ENCODE peak calls at places on chromosome 22, in six cellular contexts. G, D, U, Y, V and X are unnamed samples.

GRCh38 chr22:22803285-22803853 is 84.2 kb upstream of the IGLL5 start:
- DNase-seq in V (no peak), Y (no peak), D (no peak), G (no peak), U (no peak), X (no peak)

GRCh38 chr22:35230839-35231584 is 26.3 kb upstream of the HMGXB4 start:
- DNase-seq in V (no peak), D (no peak), Y (peak), U (peak), G (no peak), X (no peak)

GRCh38 chr22:17785185-17786184 is 11.2 kb upstream of the BID start:
- DNase-seq in V (no peak), U (peak), Y (peak), D (peak), G (peak), X (no peak)

GRCh38 chr22:32066820-32067219 is 23.8 kb downstream of the SLC5A1 start:
- DNase-seq in G (no peak), V (no peak), U (peak), Y (no peak), D (no peak), X (no peak)

GRCh38 chr22:17774206-17774927 is at the start of gene BID:
- DNase-seq in Y (peak), G (no peak), U (peak), V (no peak), D (peak), X (no peak)

GRCh38 chr22:43088616-43088978 is 594 bp downstream of the TTLL1 start:
- DNase-seq in G (no peak), V (no peak), U (no peak), Y (no peak), D (no peak), X (no peak)

GRCh38 chr22:24060375-24060788 is 49.3 kb downstream of the CABIN1 start:
- DNase-seq in G (no peak), D (no peak), V (peak), Y (no peak), U (no peak), X (peak)

GRCh38 chr22:43951966-43952365 is 3.3 kb upstream of the SAMM50 start:
- DNase-seq in V (no peak), Y (no peak), G (no peak), U (peak), D (no peak), X (no peak)

GRCh38 chr22:44627521-44628139 is 74.4 kb upstream of the PRR5 start:
- DNase-seq in G (no peak), U (peak), D (no peak), Y (no peak), V (no peak), X (no peak)

GRCh38 chr22:47929073-47929472 is 1166.6 kb downstream of the TBC1D22A start:
- DNase-seq in U (no peak), D (no peak), G (no peak), Y (no peak), V (no peak), X (no peak)

GRCh38 chr22:42127606-42128005 is 3.0 kb downstream of the CYP2D6 start:
- DNase-seq in G (no peak), Y (no peak), V (no peak), D (no peak), U (no peak), X (no peak)

GRCh38 chr22:26320469-26320868 is 108.6 kb upstream of the ASPHD2 start:
- DNase-seq in D (no peak), Y (no peak), G (no peak), V (no peak), U (no peak), X (no peak)

GRCh38 chr22:30697975-30698374 is 3.3 kb downstream of the OSBP2 start:
- DNase-seq in G (no peak), Y (no peak), V (no peak), U (no peak), D (no peak), X (no peak)

GRCh38 chr22:32317524-32317923 is 40.1 kb upstream of the RFPL3 start:
- DNase-seq in V (no peak), D (no peak), G (no peak), Y (no peak), U (peak), X (no peak)

GRCh38 chr22:34301569-34301968 is 381.3 kb upstream of the LARGE1 start:
- DNase-seq in G (no peak), U (no peak), V (no peak), D (no peak), Y (no peak), X (no peak)

GRCh38 chr22:42257386-42257785 is 13.1 kb downstream of the TCF20 start:
- DNase-seq in U (no peak), G (no peak), V (no peak), D (no peak), Y (no peak), X (peak)

GRCh38 chr22:24005201-24005600 is at the start of gene GSTT4:
- DNase-seq in Y (no peak), U (no peak), V (no peak), G (no peak), D (no peak), X (no peak)

GRCh38 chr22:46081036-46081830 is 69.1 kb upstream of the PPARA start:
- DNase-seq in U (no peak), Y (no peak), G (no peak), V (no peak), D (peak), X (no peak)
- H3K4me3 ChIP-seq in U (no peak), Y (no peak), G (peak), V (peak), D (no peak), X (peak)

DNA sequence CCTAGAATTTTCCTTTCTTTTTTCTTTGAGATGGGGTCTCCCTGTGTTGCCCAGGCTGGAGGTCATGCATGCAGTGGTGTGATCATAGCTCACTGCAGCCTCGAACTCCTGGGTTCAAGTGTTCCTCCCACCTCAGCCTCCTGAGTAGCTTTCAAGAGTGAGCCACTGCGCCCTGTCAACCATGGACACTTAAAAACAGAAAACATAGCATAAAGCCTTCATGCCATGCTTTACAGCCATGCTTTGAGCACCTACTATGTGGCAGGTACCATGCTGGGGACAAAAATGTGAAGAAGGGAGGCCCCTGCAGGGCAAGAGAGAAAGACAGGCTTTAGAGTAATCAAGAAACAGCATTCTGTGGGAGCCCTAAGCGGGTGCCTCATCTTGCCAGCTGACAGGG is 13.7 kb upstream of the GNB1L start:
- DNase-seq in Y (no peak), G (no peak), D (no peak), U (peak), V (no peak), X (no peak)
- TF ChIP-seq CTCF in Y (no peak), G (no peak), D (no peak), U (peak), V (no peak), X (no peak)

DNA sequence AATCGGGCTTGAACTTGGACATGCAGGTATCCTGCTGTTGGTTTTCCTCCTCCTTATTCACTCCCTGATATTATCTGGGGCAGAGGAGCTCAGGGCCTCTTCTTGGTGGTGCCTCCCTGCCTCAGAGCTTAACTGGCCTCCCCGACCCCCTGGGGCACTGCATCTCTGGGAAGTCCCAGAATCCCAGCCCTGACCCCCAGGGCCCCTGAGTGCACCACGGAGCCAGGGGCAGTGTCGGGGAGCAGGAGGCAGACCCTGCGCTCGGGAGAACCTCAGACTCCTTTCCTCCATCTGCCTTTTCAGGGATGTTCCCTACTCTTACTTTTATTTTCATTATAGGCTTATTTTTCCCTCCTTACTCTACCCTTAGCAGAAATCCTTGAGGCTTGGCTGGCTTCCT is 537.0 kb downstream of the BRD1 start:
- DNase-seq in G (no peak), D (no peak), U (no peak), Y (no peak), V (no peak), X (no peak)
- H3K4me3 ChIP-seq in G (no peak), D (no peak), U (no peak), Y (no peak), V (no peak), X (no peak)

GRCh38 chr22:40951795-40952602 is 821 bp downstream of the RBX1 start:
- DNase-seq in V (no peak), Y (no peak), G (no peak), U (no peak), D (no peak), X (peak)
- TF ChIP-seq CTCF in V (no peak), Y (no peak), G (no peak), U (no peak), D (no peak), X (no peak)

DNA sequence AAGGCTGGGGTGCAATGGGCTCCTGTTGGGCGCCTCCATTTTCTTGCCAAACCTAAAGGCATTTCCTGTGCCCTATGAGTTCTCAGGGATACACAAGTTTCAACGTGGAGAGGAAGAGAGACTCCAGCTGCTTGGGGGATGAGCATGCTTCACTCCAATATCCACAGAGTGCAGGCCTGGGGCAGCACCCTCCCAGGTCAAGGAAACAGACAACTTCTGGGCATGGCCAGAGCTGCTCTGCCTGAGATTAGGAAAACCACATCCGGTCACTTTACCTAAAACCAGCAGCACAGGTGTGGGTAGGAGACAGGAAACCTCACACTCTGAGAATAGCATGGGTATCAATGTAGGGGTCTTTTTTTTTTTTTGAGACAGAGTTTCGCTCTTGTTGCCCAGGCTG is 28.7 kb downstream of the TMEM184B start:
- DNase-seq in U (no peak), G (no peak), V (no peak), D (no peak), Y (no peak), X (no peak)
- H3K4me3 ChIP-seq in U (no peak), G (no peak), V (no peak), D (no peak), Y (no peak), X (no peak)